ENCODE peak calls at places on chromosomes 3 and 15, in five cellular contexts. B is omental fat pad; D is aorta; W is stimulated activated CD4-positive, alpha-beta T cell treated with anti-CD3 and anti-CD28 coated beads, Interleukin-2, amount 100 ng/mL, for 24 hours; M is tibial artery. X is an unnamed sample.

GRCh38 chr15:64324513-64324912 is 31.5 kb downstream of the CSNK1G1 start:
- DNase-seq in M (no peak), W (no peak), D (no peak), B (no peak), X (no peak)

GRCh38 chr3:107431298-107432012 is 54.2 kb downstream of the CCDC54 start:
- DNase-seq in D (peak; percentile 87), B (no peak), W (peak; percentile 66), M (peak; percentile 86), X (peak; percentile 34)

GRCh38 chr3:87225659-87226058 is 1.4 kb upstream of the CHMP2B start:
- DNase-seq in M (no peak), W (no peak), B (no peak), D (no peak), X (no peak)

GRCh38 chr3:114411811-114412803 is 118.3 kb downstream of the TIGIT start:
- DNase-seq in M (no peak), D (peak; percentile 41), W (peak; percentile 8), B (no peak), X (no peak)

GRCh38 chr15:68626739-68627138 is 47.9 kb downstream of the CORO2B start:
- DNase-seq in M (no peak), D (no peak), B (no peak), W (no peak), X (no peak)

GRCh38 chr3:36918050-36918449 is 26.8 kb downstream of the TRANK1 start:
- DNase-seq in W (no peak), D (no peak), B (no peak), M (no peak), X (no peak)

GRCh38 chr3:40086890-40087884 is 222.3 kb upstream of the EIF1B start:
- DNase-seq in W (no peak), B (no peak), D (no peak), M (no peak), X (no peak)

GRCh38 chr3:95813261-95813660 is 1001.1 kb upstream of the EPHA6 start:
- DNase-seq in B (no peak), M (no peak), D (no peak), W (no peak), X (no peak)

GRCh38 chr3:186963636-186964035 is 33.3 kb downstream of the ST6GAL1 start:
- DNase-seq in M (peak; percentile 53), B (no peak), W (no peak), D (no peak), X (no peak)

GRCh38 chr15:70563561-70564095 is 199.7 kb downstream of the UACA start:
- DNase-seq in D (no peak), M (peak; percentile 49), W (no peak), B (no peak), X (no peak)

GRCh38 chr3:175002732-175003143 is 143.6 kb downstream of the NAALADL2 start:
- DNase-seq in D (no peak), M (no peak), B (no peak), W (no peak), X (no peak)

GRCh38 chr3:52310861-52311566 is 5.1 kb upstream of the DNAH1 start:
- DNase-seq in D (no peak), W (peak; percentile 36), B (no peak), M (no peak), X (peak; percentile 16)

GRCh38 chr15:85168642-85169173 is 187.1 kb downstream of the PDE8A start:
- DNase-seq in M (no peak), D (no peak), W (peak; percentile 60), B (no peak), X (peak; percentile 14)

GRCh38 chr3:38126121-38126892 is 10.6 kb downstream of the ACAA1 start:
- DNase-seq in D (no peak), B (peak; percentile 16), W (no peak), M (no peak), X (no peak)

GRCh38 chr3:105752791-105753415 is 115.9 kb downstream of the CBLB start:
- DNase-seq in W (no peak), D (no peak), B (no peak), M (no peak), X (no peak)

GRCh38 chr3:102018544-102018943 is 169.2 kb downstream of the NFKBIZ start:
- DNase-seq in D (no peak), B (no peak), M (no peak), W (no peak), X (no peak)

GRCh38 chr15:58448906-58449305 is 17.1 kb downstream of the LIPC start:
- DNase-seq in W (no peak), D (no peak), B (no peak), M (peak; percentile 44), X (no peak)